ENCODE peak calls at places on chromosome 2, in five cellular contexts. One of them, this sample, is unnamed.

GRCh38 chr2:30454571-30454970 is 7.5 kb downstream of the LCLAT1 start:
- DNase-seq in heart left ventricle: no peak
- DNase-seq in tibial artery: no peak
- DNase-seq in A549: no peak
- DNase-seq in Peyer's patch: no peak
- DNase-seq in this sample: no peak

GRCh38 chr2:41495050-41495449 is 552.8 kb upstream of the PKDCC start:
- DNase-seq in Peyer's patch: no peak
- DNase-seq in heart left ventricle: no peak
- DNase-seq in A549: peak
- DNase-seq in tibial artery: no peak
- DNase-seq in this sample: no peak

GRCh38 chr2:54065411-54065810 is 50.0 kb upstream of the ACYP2 start:
- DNase-seq in tibial artery: no peak
- DNase-seq in Peyer's patch: no peak
- DNase-seq in heart left ventricle: no peak
- DNase-seq in A549: no peak
- DNase-seq in this sample: no peak

GRCh38 chr2:157880927-157881326 is 4.8 kb upstream of the ACVR1 start:
- DNase-seq in tibial artery: no peak
- DNase-seq in Peyer's patch: no peak
- DNase-seq in heart left ventricle: no peak
- DNase-seq in A549: no peak
- DNase-seq in this sample: no peak

GRCh38 chr2:69720404-69720803 is 21.5 kb upstream of the ANXA4 start:
- DNase-seq in heart left ventricle: no peak
- DNase-seq in A549: no peak
- DNase-seq in Peyer's patch: no peak
- DNase-seq in tibial artery: no peak
- DNase-seq in this sample: no peak

GRCh38 chr2:69082430-69082997 is 69.5 kb downstream of the ANTXR1 start:
- DNase-seq in Peyer's patch: peak
- DNase-seq in A549: peak
- DNase-seq in tibial artery: peak
- DNase-seq in heart left ventricle: peak
- DNase-seq in this sample: no peak

GRCh38 chr2:79860233-79861058 is 347.6 kb downstream of the CTNNA2 start:
- DNase-seq in tibial artery: no peak
- DNase-seq in A549: peak
- DNase-seq in Peyer's patch: no peak
- DNase-seq in heart left ventricle: no peak
- DNase-seq in this sample: no peak

GRCh38 chr2:216055661-216056060 is 25.9 kb downstream of the PECR start:
- DNase-seq in tibial artery: no peak
- DNase-seq in heart left ventricle: no peak
- DNase-seq in Peyer's patch: no peak
- DNase-seq in A549: no peak
- DNase-seq in this sample: no peak

GRCh38 chr2:70043252-70043875 is 43.9 kb upstream of the PCBP1 start:
- DNase-seq in heart left ventricle: no peak
- DNase-seq in tibial artery: no peak
- DNase-seq in Peyer's patch: no peak
- DNase-seq in A549: no peak
- DNase-seq in this sample: peak

GRCh38 chr2:8993196-8993901 is 10.1 kb downstream of the MBOAT2 start:
- DNase-seq in A549: no peak
- DNase-seq in Peyer's patch: no peak
- DNase-seq in tibial artery: no peak
- DNase-seq in heart left ventricle: no peak
- DNase-seq in this sample: no peak

DNA sequence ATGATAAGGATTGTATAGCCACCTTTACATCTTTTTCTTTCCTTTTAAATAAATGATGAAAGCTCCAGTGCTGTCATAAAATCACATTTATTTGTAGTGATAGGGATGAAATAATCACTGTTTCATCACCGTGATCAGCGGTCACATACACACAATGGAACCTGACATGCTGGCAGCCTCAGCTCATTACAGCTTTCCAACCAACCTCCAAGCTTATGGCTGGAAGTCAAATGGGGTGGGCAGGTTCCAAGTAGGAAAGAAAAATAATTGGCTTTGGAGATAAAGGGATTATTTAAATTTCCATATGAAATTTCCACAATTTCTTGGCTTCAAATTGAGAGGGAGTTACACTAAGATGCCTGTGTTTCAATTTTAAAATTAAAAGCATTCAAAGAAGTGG is 251.3 kb downstream of the PLCL1 start:
- DNase-seq in A549: no peak
- DNase-seq in heart left ventricle: no peak
- DNase-seq in Peyer's patch: no peak
- DNase-seq in tibial artery: no peak
- DNase-seq in this sample: no peak
- H3K27ac ChIP-seq in A549: no peak
- H3K27ac ChIP-seq in heart left ventricle: no peak
- H3K27ac ChIP-seq in Peyer's patch: no peak
- H3K27ac ChIP-seq in tibial artery: no peak
- H3K27ac ChIP-seq in this sample: no peak

GRCh38 chr2:183359867-183360266 is 235.6 kb downstream of the NUP35 start:
- DNase-seq in tibial artery: no peak
- DNase-seq in Peyer's patch: no peak
- DNase-seq in heart left ventricle: no peak
- DNase-seq in A549: no peak
- DNase-seq in this sample: no peak
- TF ChIP-seq CTCF in tibial artery: no peak
- TF ChIP-seq CTCF in Peyer's patch: no peak
- TF ChIP-seq CTCF in heart left ventricle: no peak
- TF ChIP-seq CTCF in A549: peak
- TF ChIP-seq CTCF in this sample: no peak

GRCh38 chr2:229780856-229781773 is 66.8 kb upstream of the DNER start:
- DNase-seq in heart left ventricle: no peak
- DNase-seq in Peyer's patch: no peak
- DNase-seq in A549: peak
- DNase-seq in tibial artery: no peak
- DNase-seq in this sample: no peak
- H3K27ac ChIP-seq in heart left ventricle: no peak
- H3K27ac ChIP-seq in Peyer's patch: no peak
- H3K27ac ChIP-seq in A549: no peak
- H3K27ac ChIP-seq in tibial artery: no peak
- H3K27ac ChIP-seq in this sample: no peak

GRCh38 chr2:40405440-40405839 is 46.5 kb downstream of the SLC8A1 start:
- DNase-seq in Peyer's patch: no peak
- DNase-seq in tibial artery: no peak
- DNase-seq in A549: no peak
- DNase-seq in heart left ventricle: no peak
- DNase-seq in this sample: no peak
- TF ChIP-seq CTCF in Peyer's patch: no peak
- TF ChIP-seq CTCF in tibial artery: no peak
- TF ChIP-seq CTCF in A549: no peak
- TF ChIP-seq CTCF in heart left ventricle: no peak
- TF ChIP-seq CTCF in this sample: no peak

GRCh38 chr2:15553951-15554350 is 7.2 kb downstream of the NBAS start:
- DNase-seq in heart left ventricle: no peak
- DNase-seq in tibial artery: no peak
- DNase-seq in Peyer's patch: no peak
- DNase-seq in A549: no peak
- DNase-seq in this sample: no peak
- H3K27ac ChIP-seq in heart left ventricle: no peak
- H3K27ac ChIP-seq in tibial artery: no peak
- H3K27ac ChIP-seq in Peyer's patch: no peak
- H3K27ac ChIP-seq in A549: no peak
- H3K27ac ChIP-seq in this sample: no peak

GRCh38 chr2:26727641-26728561 is 35.4 kb downstream of the KCNK3 start:
- DNase-seq in heart left ventricle: no peak
- DNase-seq in tibial artery: no peak
- DNase-seq in Peyer's patch: no peak
- DNase-seq in A549: no peak
- DNase-seq in this sample: no peak
- TF ChIP-seq CTCF in heart left ventricle: peak
- TF ChIP-seq CTCF in tibial artery: no peak
- TF ChIP-seq CTCF in Peyer's patch: peak
- TF ChIP-seq CTCF in A549: no peak
- TF ChIP-seq CTCF in this sample: no peak

GRCh38 chr2:102043560-102043959 is 51.8 kb downstream of the IL1R2 start:
- DNase-seq in heart left ventricle: no peak
- DNase-seq in Peyer's patch: no peak
- DNase-seq in A549: no peak
- DNase-seq in tibial artery: no peak
- DNase-seq in this sample: no peak

GRCh38 chr2:102044235-102044920 is 52.6 kb downstream of the IL1R2 start:
- DNase-seq in tibial artery: no peak
- DNase-seq in A549: no peak
- DNase-seq in heart left ventricle: no peak
- DNase-seq in Peyer's patch: no peak
- DNase-seq in this sample: no peak

GRCh38 chr2:102044967-102045489 is 53.3 kb downstream of the IL1R2 start:
- DNase-seq in heart left ventricle: no peak
- DNase-seq in A549: no peak
- DNase-seq in tibial artery: no peak
- DNase-seq in Peyer's patch: no peak
- DNase-seq in this sample: no peak

GRCh38 chr2:102046135-102046901 is 54.6 kb downstream of the IL1R2 start:
- DNase-seq in Peyer's patch: no peak
- DNase-seq in heart left ventricle: no peak
- DNase-seq in A549: no peak
- DNase-seq in tibial artery: no peak
- DNase-seq in this sample: no peak

DNA sequence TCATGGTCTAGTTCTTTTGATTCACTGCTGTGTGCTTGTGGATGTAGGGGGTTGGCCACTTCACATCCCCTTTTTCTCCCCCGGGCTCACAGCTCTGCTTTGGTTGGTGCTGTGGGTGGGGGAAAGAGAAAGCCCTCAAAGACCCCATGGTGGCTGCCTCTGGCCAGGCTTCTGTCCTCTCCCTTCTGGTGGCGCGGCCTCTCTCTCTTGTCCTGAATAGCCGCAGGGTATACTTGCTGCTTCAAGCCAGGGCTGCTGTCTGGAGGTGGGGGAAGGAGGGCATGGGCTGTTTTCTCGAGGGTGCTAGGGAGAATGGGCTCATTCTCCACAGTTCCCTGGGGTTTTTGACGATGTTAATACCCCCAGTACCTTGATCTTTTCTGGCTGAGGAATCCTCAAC is 53.9 kb downstream of the IL1R2 start:
- DNase-seq in A549: no peak
- DNase-seq in Peyer's patch: no peak
- DNase-seq in tibial artery: no peak
- DNase-seq in heart left ventricle: no peak
- DNase-seq in this sample: no peak
- H3K27ac ChIP-seq in A549: peak
- H3K27ac ChIP-seq in Peyer's patch: peak
- H3K27ac ChIP-seq in tibial artery: no peak
- H3K27ac ChIP-seq in heart left ventricle: no peak
- H3K27ac ChIP-seq in this sample: peak

GRCh38 chr2:105418527-105418926 is 19.7 kb upstream of the FHL2 start:
- DNase-seq in tibial artery: no peak
- DNase-seq in heart left ventricle: no peak
- DNase-seq in Peyer's patch: no peak
- DNase-seq in A549: no peak
- DNase-seq in this sample: no peak

GRCh38 chr2:105415007-105415406 is 16.2 kb upstream of the FHL2 start:
- DNase-seq in Peyer's patch: no peak
- DNase-seq in heart left ventricle: no peak
- DNase-seq in A549: no peak
- DNase-seq in tibial artery: no peak
- DNase-seq in this sample: no peak

GRCh38 chr2:105421053-105421452 is 22.2 kb upstream of the FHL2 start:
- DNase-seq in A549: no peak
- DNase-seq in Peyer's patch: no peak
- DNase-seq in tibial artery: no peak
- DNase-seq in heart left ventricle: no peak
- DNase-seq in this sample: no peak

GRCh38 chr2:105422801-105423200 is 23.9 kb upstream of the FHL2 start:
- DNase-seq in A549: no peak
- DNase-seq in tibial artery: no peak
- DNase-seq in Peyer's patch: no peak
- DNase-seq in heart left ventricle: no peak
- DNase-seq in this sample: no peak

DNA sequence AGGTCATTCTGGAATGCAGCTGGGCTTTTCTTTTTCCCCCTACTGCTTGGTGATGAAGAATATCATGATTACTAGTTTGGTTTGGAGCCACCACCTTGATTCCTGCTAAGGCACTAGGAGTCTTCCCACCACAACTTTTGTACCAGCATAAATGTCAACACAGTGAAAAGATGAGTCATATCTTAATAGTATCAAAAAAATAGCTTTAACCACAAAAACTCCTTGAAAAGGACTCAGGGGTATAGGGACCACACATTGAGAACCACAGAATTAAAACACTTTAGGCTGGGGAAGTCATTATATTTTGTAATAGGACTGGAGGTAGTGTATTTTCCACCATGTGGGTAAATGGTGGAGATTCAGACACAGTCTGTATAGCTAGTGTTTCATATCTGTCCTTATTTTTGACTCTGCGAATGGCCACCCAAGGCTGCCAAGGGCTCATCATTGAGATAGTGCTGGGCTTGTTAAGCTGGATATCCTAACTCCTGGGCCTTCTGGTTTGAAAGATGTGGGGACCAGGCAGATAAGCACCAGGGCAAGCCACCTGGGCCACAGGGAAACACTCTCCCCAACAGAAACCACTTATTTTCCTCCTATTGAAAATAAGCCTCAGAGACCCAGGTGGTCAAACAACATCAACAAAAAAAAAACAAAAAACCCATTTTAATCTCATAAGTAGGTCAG is 19.1 kb upstream of the FHL2 start:
- DNase-seq in A549: no peak
- DNase-seq in Peyer's patch: no peak
- DNase-seq in tibial artery: no peak
- DNase-seq in heart left ventricle: no peak
- DNase-seq in this sample: no peak
- TF ChIP-seq CTCF in A549: no peak
- TF ChIP-seq CTCF in Peyer's patch: no peak
- TF ChIP-seq CTCF in tibial artery: no peak
- TF ChIP-seq CTCF in heart left ventricle: no peak
- TF ChIP-seq CTCF in this sample: no peak